ENCODE peak calls at places on chromosomes 11 and 22, in five cellular contexts. R is GM04504; Q is activated CD4-positive, alpha-beta T cell treated with anti-CD3 and anti-CD28 coated beads, Interleukin-2, amount 50 U/mL, for 48 hours; F is stimulated activated CD8-positive, alpha-beta memory T cell treated with anti-CD3 and anti-CD28 coated beads, Interleukin-7, amount 100 ng/mL, for 24 hours; V is naive thymus-derived CD4-positive, alpha-beta T cell. T is an unnamed sample.

GRCh38 chr22:50219800-50220602 is 19.2 kb downstream of the SELENOO start:
- DNase-seq in R (no peak), Q (no peak), F (no peak), V (no peak), T (no peak)

GRCh38 chr11:61139391-61139790 is 21.8 kb downstream of the VPS37C start:
- DNase-seq in R (no peak), Q (no peak), F (no peak), V (no peak), T (no peak)

GRCh38 chr11:117583063-117583801 is 213.8 kb downstream of the DSCAML1 start:
- DNase-seq in R (no peak), Q (no peak), F (no peak), V (no peak), T (no peak)

GRCh38 chr11:15765530-15765929 is 590.8 kb downstream of the SOX6 start:
- DNase-seq in R (no peak), Q (no peak), F (no peak), V (no peak), T (no peak)

GRCh38 chr11:69640995-69641581 is at the start of gene CCND1:
- DNase-seq in R (peak), Q (peak), F (no peak), V (peak), T (peak)

GRCh38 chr22:44661659-44662569 is 40.1 kb upstream of the PRR5 start:
- DNase-seq in R (no peak), Q (no peak), F (no peak), V (no peak), T (no peak)

GRCh38 chr11:15453211-15453715 is 338.5 kb downstream of the INSC start:
- DNase-seq in R (no peak), Q (no peak), F (no peak), V (no peak), T (no peak)

GRCh38 chr11:46553746-46554204 is 40.0 kb downstream of the AMBRA1 start:
- DNase-seq in R (no peak), Q (no peak), F (no peak), V (no peak), T (no peak)

GRCh38 chr11:26522912-26523610 is 49.0 kb downstream of the MUC15 start:
- DNase-seq in R (peak), Q (no peak), F (no peak), V (no peak), T (no peak)

GRCh38 chr11:108859510-108859909 is 194.6 kb downstream of the DDX10 start:
- DNase-seq in R (no peak), Q (no peak), F (no peak), V (no peak), T (no peak)

GRCh38 chr11:47524200-47524874 is 28.6 kb downstream of the CELF1 start:
- DNase-seq in R (no peak), Q (peak), F (no peak), V (no peak), T (no peak)

GRCh38 chr11:65917434-65918210 is 1.2 kb downstream of the C11orf68 start:
- DNase-seq in R (no peak), Q (no peak), F (no peak), V (no peak), T (no peak)

GRCh38 chr22:50170453-50171318 is at the start of gene PANX2:
- DNase-seq in R (no peak), Q (no peak), F (no peak), V (no peak), T (no peak)

GRCh38 chr11:6468712-6469495 is 4.8 kb downstream of the TRIM3 start:
- DNase-seq in R (no peak), Q (peak), F (no peak), V (no peak), T (peak)

GRCh38 chr22:23705358-23705757 is 14.5 kb downstream of the RGL4 start:
- DNase-seq in R (no peak), Q (peak), F (no peak), V (no peak), T (no peak)

GRCh38 chr11:7871056-7871455 is 60.0 kb downstream of the OR10A6 start:
- DNase-seq in R (no peak), Q (no peak), F (no peak), V (no peak), T (no peak)

GRCh38 chr11:89249196-89249595 is 71.5 kb downstream of the TYR start:
- DNase-seq in R (no peak), Q (no peak), F (no peak), V (no peak), T (no peak)

GRCh38 chr22:46908641-46909107 is 146.2 kb downstream of the TBC1D22A start:
- DNase-seq in R (no peak), Q (no peak), F (no peak), V (no peak), T (no peak)

GRCh38 chr11:112745958-112746357 is 215.3 kb upstream of the NCAM1 start:
- DNase-seq in R (no peak), Q (no peak), F (no peak), V (no peak), T (no peak)

GRCh38 chr11:31768744-31769143 is 42.4 kb downstream of the PAX6 start:
- DNase-seq in R (no peak), Q (no peak), F (no peak), V (no peak), T (no peak)

GRCh38 chr22:25347752-25348102 is 128.3 kb downstream of the CRYBB2 start:
- DNase-seq in R (no peak), Q (no peak), F (no peak), V (no peak), T (no peak)

GRCh38 chr11:110479445-110480101 is 49.8 kb downstream of the FDX1 start:
- DNase-seq in R (peak), Q (no peak), F (no peak), V (no peak), T (peak)

GRCh38 chr22:39664485-39665200 is 94.1 kb downstream of the CACNA1I start:
- DNase-seq in R (no peak), Q (peak), F (no peak), V (peak), T (no peak)

T was measured in AG09319.